ENCODE peak calls at places on chromosomes 1 and 21, in seven cellular contexts. One of them, this sample, is unnamed.

GRCh38 chr1:174217787-174218574 is 58.7 kb downstream of the RABGAP1L start:
- DNase-seq in stimulated activated naive CD4-positive, alpha-beta T cell: peak
- DNase-seq in AG10803: peak
- DNase-seq in Right ventricle myocardium superior: no peak
- DNase-seq in posterior cingulate gyrus: no peak
- DNase-seq in stomach: no peak
- DNase-seq in MCF 10A: peak
- DNase-seq in this sample: no peak

GRCh38 chr1:178093958-178094751 is at the start of gene RASAL2:
- DNase-seq in stimulated activated naive CD4-positive, alpha-beta T cell: no peak
- DNase-seq in AG10803: peak
- DNase-seq in Right ventricle myocardium superior: peak
- DNase-seq in posterior cingulate gyrus: peak
- DNase-seq in stomach: peak
- DNase-seq in MCF 10A: peak
- DNase-seq in this sample: peak

GRCh38 chr1:1250828-1251284 is 4.3 kb upstream of the C1QTNF12 start:
- DNase-seq in stimulated activated naive CD4-positive, alpha-beta T cell: peak
- DNase-seq in AG10803: no peak
- DNase-seq in Right ventricle myocardium superior: no peak
- DNase-seq in posterior cingulate gyrus: no peak
- DNase-seq in stomach: no peak
- DNase-seq in MCF 10A: peak
- DNase-seq in this sample: no peak

GRCh38 chr1:246333855-246334254 is 173.2 kb downstream of the SMYD3 start:
- DNase-seq in stimulated activated naive CD4-positive, alpha-beta T cell: no peak
- DNase-seq in AG10803: no peak
- DNase-seq in Right ventricle myocardium superior: no peak
- DNase-seq in posterior cingulate gyrus: no peak
- DNase-seq in stomach: no peak
- DNase-seq in MCF 10A: no peak
- DNase-seq in this sample: no peak

GRCh38 chr1:100308777-100309176 is 42.8 kb downstream of the RTCA start:
- DNase-seq in stimulated activated naive CD4-positive, alpha-beta T cell: no peak
- DNase-seq in AG10803: peak
- DNase-seq in Right ventricle myocardium superior: no peak
- DNase-seq in posterior cingulate gyrus: no peak
- DNase-seq in stomach: no peak
- DNase-seq in MCF 10A: peak
- DNase-seq in this sample: no peak

GRCh38 chr1:76503100-76503499 is 364.2 kb upstream of the ST6GALNAC5 start:
- DNase-seq in stimulated activated naive CD4-positive, alpha-beta T cell: no peak
- DNase-seq in AG10803: no peak
- DNase-seq in Right ventricle myocardium superior: no peak
- DNase-seq in posterior cingulate gyrus: no peak
- DNase-seq in stomach: no peak
- DNase-seq in MCF 10A: no peak
- DNase-seq in this sample: no peak

GRCh38 chr1:44030606-44031050 is 634 bp downstream of the SLC6A9 start:
- DNase-seq in stimulated activated naive CD4-positive, alpha-beta T cell: no peak
- DNase-seq in AG10803: peak
- DNase-seq in Right ventricle myocardium superior: peak
- DNase-seq in posterior cingulate gyrus: peak
- DNase-seq in stomach: no peak
- DNase-seq in MCF 10A: peak
- DNase-seq in this sample: no peak

GRCh38 chr1:213200630-213201029 is 149.6 kb downstream of the RPS6KC1 start:
- DNase-seq in stimulated activated naive CD4-positive, alpha-beta T cell: no peak
- DNase-seq in AG10803: no peak
- DNase-seq in Right ventricle myocardium superior: no peak
- DNase-seq in posterior cingulate gyrus: no peak
- DNase-seq in stomach: no peak
- DNase-seq in MCF 10A: no peak
- DNase-seq in this sample: no peak

GRCh38 chr1:93880731-93881130 is 1.7 kb upstream of the DNTTIP2 start:
- DNase-seq in stimulated activated naive CD4-positive, alpha-beta T cell: no peak
- DNase-seq in AG10803: peak
- DNase-seq in Right ventricle myocardium superior: no peak
- DNase-seq in posterior cingulate gyrus: no peak
- DNase-seq in stomach: no peak
- DNase-seq in MCF 10A: no peak
- DNase-seq in this sample: no peak

GRCh38 chr1:187261637-187262036 is 432.9 kb downstream of the PLA2G4A start:
- DNase-seq in stimulated activated naive CD4-positive, alpha-beta T cell: no peak
- DNase-seq in AG10803: no peak
- DNase-seq in Right ventricle myocardium superior: no peak
- DNase-seq in posterior cingulate gyrus: no peak
- DNase-seq in stomach: no peak
- DNase-seq in MCF 10A: no peak
- DNase-seq in this sample: no peak

GRCh38 chr1:210441028-210441427 is 112.3 kb downstream of the HHAT start:
- DNase-seq in stimulated activated naive CD4-positive, alpha-beta T cell: no peak
- DNase-seq in AG10803: peak
- DNase-seq in Right ventricle myocardium superior: no peak
- DNase-seq in posterior cingulate gyrus: no peak
- DNase-seq in stomach: no peak
- DNase-seq in MCF 10A: no peak
- DNase-seq in this sample: no peak

GRCh38 chr1:201140235-201140940 is 13.4 kb upstream of the ASCL5 start:
- DNase-seq in stimulated activated naive CD4-positive, alpha-beta T cell: no peak
- DNase-seq in AG10803: no peak
- DNase-seq in Right ventricle myocardium superior: no peak
- DNase-seq in posterior cingulate gyrus: no peak
- DNase-seq in stomach: no peak
- DNase-seq in MCF 10A: no peak
- DNase-seq in this sample: no peak

GRCh38 chr21:45631540-45631939 is 12.0 kb upstream of the PCBP3 start:
- DNase-seq in stimulated activated naive CD4-positive, alpha-beta T cell: no peak
- DNase-seq in AG10803: no peak
- DNase-seq in Right ventricle myocardium superior: no peak
- DNase-seq in posterior cingulate gyrus: no peak
- DNase-seq in stomach: no peak
- DNase-seq in MCF 10A: no peak
- DNase-seq in this sample: no peak

GRCh38 chr1:176222196-176222595 is 15.1 kb upstream of the COP1 start:
- DNase-seq in stimulated activated naive CD4-positive, alpha-beta T cell: no peak
- DNase-seq in AG10803: no peak
- DNase-seq in Right ventricle myocardium superior: no peak
- DNase-seq in posterior cingulate gyrus: no peak
- DNase-seq in stomach: no peak
- DNase-seq in MCF 10A: no peak
- DNase-seq in this sample: no peak

GRCh38 chr21:46108827-46109226 is 10.9 kb downstream of the COL6A2 start:
- DNase-seq in stimulated activated naive CD4-positive, alpha-beta T cell: no peak
- DNase-seq in AG10803: no peak
- DNase-seq in Right ventricle myocardium superior: no peak
- DNase-seq in posterior cingulate gyrus: peak
- DNase-seq in stomach: peak
- DNase-seq in MCF 10A: no peak
- DNase-seq in this sample: peak

GRCh38 chr1:231242516-231243198 is 1.6 kb downstream of the GNPAT start:
- DNase-seq in stimulated activated naive CD4-positive, alpha-beta T cell: no peak
- DNase-seq in AG10803: peak
- DNase-seq in Right ventricle myocardium superior: no peak
- DNase-seq in posterior cingulate gyrus: no peak
- DNase-seq in stomach: no peak
- DNase-seq in MCF 10A: peak
- DNase-seq in this sample: no peak

GRCh38 chr1:156876281-156876680 is 15.6 kb downstream of the NTRK1 start:
- DNase-seq in stimulated activated naive CD4-positive, alpha-beta T cell: no peak
- DNase-seq in AG10803: no peak
- DNase-seq in Right ventricle myocardium superior: no peak
- DNase-seq in posterior cingulate gyrus: no peak
- DNase-seq in stomach: no peak
- DNase-seq in MCF 10A: no peak
- DNase-seq in this sample: no peak

GRCh38 chr21:37244506-37245083 is 22.5 kb downstream of the VPS26C start:
- DNase-seq in stimulated activated naive CD4-positive, alpha-beta T cell: no peak
- DNase-seq in AG10803: no peak
- DNase-seq in Right ventricle myocardium superior: no peak
- DNase-seq in posterior cingulate gyrus: no peak
- DNase-seq in stomach: no peak
- DNase-seq in MCF 10A: no peak
- DNase-seq in this sample: no peak

GRCh38 chr1:165632152-165632469 is 1.1 kb downstream of the MGST3 start:
- DNase-seq in stimulated activated naive CD4-positive, alpha-beta T cell: no peak
- DNase-seq in AG10803: no peak
- DNase-seq in Right ventricle myocardium superior: no peak
- DNase-seq in posterior cingulate gyrus: no peak
- DNase-seq in stomach: peak
- DNase-seq in MCF 10A: no peak
- DNase-seq in this sample: no peak

GRCh38 chr21:35212393-35213127 is 163.5 kb upstream of the RUNX1 start:
- DNase-seq in stimulated activated naive CD4-positive, alpha-beta T cell: no peak
- DNase-seq in AG10803: no peak
- DNase-seq in Right ventricle myocardium superior: no peak
- DNase-seq in posterior cingulate gyrus: no peak
- DNase-seq in stomach: no peak
- DNase-seq in MCF 10A: no peak
- DNase-seq in this sample: no peak

GRCh38 chr1:26015358-26015757 is 6.2 kb upstream of the EXTL1 start:
- DNase-seq in stimulated activated naive CD4-positive, alpha-beta T cell: no peak
- DNase-seq in AG10803: peak
- DNase-seq in Right ventricle myocardium superior: no peak
- DNase-seq in posterior cingulate gyrus: no peak
- DNase-seq in stomach: no peak
- DNase-seq in MCF 10A: peak
- DNase-seq in this sample: no peak

GRCh38 chr1:63779872-63780271 is 6.1 kb downstream of the ROR1 start:
- DNase-seq in stimulated activated naive CD4-positive, alpha-beta T cell: no peak
- DNase-seq in AG10803: no peak
- DNase-seq in Right ventricle myocardium superior: no peak
- DNase-seq in posterior cingulate gyrus: no peak
- DNase-seq in stomach: no peak
- DNase-seq in MCF 10A: no peak
- DNase-seq in this sample: no peak

GRCh38 chr1:156421062-156421938 is 52.3 kb downstream of the RHBG start:
- DNase-seq in stimulated activated naive CD4-positive, alpha-beta T cell: peak
- DNase-seq in AG10803: peak
- DNase-seq in Right ventricle myocardium superior: peak
- DNase-seq in posterior cingulate gyrus: peak
- DNase-seq in stomach: peak
- DNase-seq in MCF 10A: peak
- DNase-seq in this sample: peak

GRCh38 chr1:86950712-86951111 is 36.3 kb downstream of the HS2ST1 start:
- DNase-seq in stimulated activated naive CD4-positive, alpha-beta T cell: no peak
- DNase-seq in AG10803: no peak
- DNase-seq in Right ventricle myocardium superior: no peak
- DNase-seq in posterior cingulate gyrus: no peak
- DNase-seq in stomach: no peak
- DNase-seq in MCF 10A: no peak
- DNase-seq in this sample: no peak

GRCh38 chr1:25068829-25069228 is 138.8 kb upstream of the RUNX3 start:
- DNase-seq in stimulated activated naive CD4-positive, alpha-beta T cell: no peak
- DNase-seq in AG10803: no peak
- DNase-seq in Right ventricle myocardium superior: no peak
- DNase-seq in posterior cingulate gyrus: no peak
- DNase-seq in stomach: no peak
- DNase-seq in MCF 10A: no peak
- DNase-seq in this sample: no peak

GRCh38 chr1:32521165-32521564 is 18.1 kb upstream of the ZBTB8A start:
- DNase-seq in stimulated activated naive CD4-positive, alpha-beta T cell: no peak
- DNase-seq in AG10803: no peak
- DNase-seq in Right ventricle myocardium superior: no peak
- DNase-seq in posterior cingulate gyrus: no peak
- DNase-seq in stomach: no peak
- DNase-seq in MCF 10A: no peak
- DNase-seq in this sample: no peak

GRCh38 chr1:201471772-201472171 is 2.8 kb upstream of the PHLDA3 start:
- DNase-seq in stimulated activated naive CD4-positive, alpha-beta T cell: no peak
- DNase-seq in AG10803: peak
- DNase-seq in Right ventricle myocardium superior: no peak
- DNase-seq in posterior cingulate gyrus: no peak
- DNase-seq in stomach: no peak
- DNase-seq in MCF 10A: peak
- DNase-seq in this sample: no peak

GRCh38 chr1:39575191-39576015 is 1.2 kb downstream of the PABPC4 start:
- DNase-seq in stimulated activated naive CD4-positive, alpha-beta T cell: peak
- DNase-seq in AG10803: peak
- DNase-seq in Right ventricle myocardium superior: peak
- DNase-seq in posterior cingulate gyrus: peak
- DNase-seq in stomach: peak
- DNase-seq in MCF 10A: peak
- DNase-seq in this sample: peak

GRCh38 chr1:99348375-99349132 is 84.3 kb downstream of the PLPPR4 start:
- DNase-seq in stimulated activated naive CD4-positive, alpha-beta T cell: no peak
- DNase-seq in AG10803: peak
- DNase-seq in Right ventricle myocardium superior: no peak
- DNase-seq in posterior cingulate gyrus: no peak
- DNase-seq in stomach: no peak
- DNase-seq in MCF 10A: no peak
- DNase-seq in this sample: no peak

GRCh38 chr1:238648296-238648695 is 738.1 kb upstream of the CHRM3 start:
- DNase-seq in stimulated activated naive CD4-positive, alpha-beta T cell: no peak
- DNase-seq in AG10803: no peak
- DNase-seq in Right ventricle myocardium superior: no peak
- DNase-seq in posterior cingulate gyrus: no peak
- DNase-seq in stomach: no peak
- DNase-seq in MCF 10A: no peak
- DNase-seq in this sample: no peak

GRCh38 chr1:247114351-247115140 is 10.4 kb upstream of the ZNF669 start:
- DNase-seq in stimulated activated naive CD4-positive, alpha-beta T cell: no peak
- DNase-seq in AG10803: no peak
- DNase-seq in Right ventricle myocardium superior: no peak
- DNase-seq in posterior cingulate gyrus: no peak
- DNase-seq in stomach: no peak
- DNase-seq in MCF 10A: no peak
- DNase-seq in this sample: no peak

GRCh38 chr1:239814306-239814881 is 277.3 kb upstream of the FMN2 start:
- DNase-seq in stimulated activated naive CD4-positive, alpha-beta T cell: no peak
- DNase-seq in AG10803: peak
- DNase-seq in Right ventricle myocardium superior: no peak
- DNase-seq in posterior cingulate gyrus: no peak
- DNase-seq in stomach: no peak
- DNase-seq in MCF 10A: peak
- DNase-seq in this sample: no peak

GRCh38 chr21:37230632-37231246 is 36.4 kb downstream of the VPS26C start:
- DNase-seq in stimulated activated naive CD4-positive, alpha-beta T cell: no peak
- DNase-seq in AG10803: no peak
- DNase-seq in Right ventricle myocardium superior: no peak
- DNase-seq in posterior cingulate gyrus: no peak
- DNase-seq in stomach: no peak
- DNase-seq in MCF 10A: no peak
- DNase-seq in this sample: no peak

GRCh38 chr1:208595745-208596144 is 351.6 kb upstream of the PLXNA2 start:
- DNase-seq in stimulated activated naive CD4-positive, alpha-beta T cell: no peak
- DNase-seq in AG10803: peak
- DNase-seq in Right ventricle myocardium superior: no peak
- DNase-seq in posterior cingulate gyrus: no peak
- DNase-seq in stomach: no peak
- DNase-seq in MCF 10A: peak
- DNase-seq in this sample: no peak

GRCh38 chr1:101290119-101290921 is 53.5 kb downstream of the S1PR1 start:
- DNase-seq in stimulated activated naive CD4-positive, alpha-beta T cell: no peak
- DNase-seq in AG10803: no peak
- DNase-seq in Right ventricle myocardium superior: no peak
- DNase-seq in posterior cingulate gyrus: no peak
- DNase-seq in stomach: no peak
- DNase-seq in MCF 10A: no peak
- DNase-seq in this sample: peak

GRCh38 chr1:34928066-34928864 is 1.2 kb downstream of the DLGAP3 start:
- DNase-seq in stimulated activated naive CD4-positive, alpha-beta T cell: no peak
- DNase-seq in AG10803: no peak
- DNase-seq in Right ventricle myocardium superior: no peak
- DNase-seq in posterior cingulate gyrus: no peak
- DNase-seq in stomach: no peak
- DNase-seq in MCF 10A: no peak
- DNase-seq in this sample: no peak

GRCh38 chr1:201850053-201850397 is 21.1 kb downstream of the IPO9 start:
- DNase-seq in stimulated activated naive CD4-positive, alpha-beta T cell: no peak
- DNase-seq in AG10803: peak
- DNase-seq in Right ventricle myocardium superior: no peak
- DNase-seq in posterior cingulate gyrus: no peak
- DNase-seq in stomach: no peak
- DNase-seq in MCF 10A: peak
- DNase-seq in this sample: no peak

GRCh38 chr1:185520188-185520935 is 203.3 kb upstream of the IVNS1ABP start:
- DNase-seq in stimulated activated naive CD4-positive, alpha-beta T cell: no peak
- DNase-seq in AG10803: no peak
- DNase-seq in Right ventricle myocardium superior: no peak
- DNase-seq in posterior cingulate gyrus: no peak
- DNase-seq in stomach: no peak
- DNase-seq in MCF 10A: peak
- DNase-seq in this sample: no peak

This sample was measured in right atrium auricular region.